ENCODE peak calls at places on chromosomes 3 and 15, in four cellular contexts. R is SK-MEL-5; L is RWPE1; P is CD8-positive, alpha-beta T cell. O is an unnamed sample.
A peak's percentile ranks its signal among the peaks of the same experiment; 100 is the strongest.

GRCh38 chr3:132432639-132433038 is 15.3 kb downstream of the DNAJC13 start:
- DNase-seq in R (peak; percentile 91), L (peak; percentile 75), P (no peak), O (peak; percentile 59)

GRCh38 chr15:77312523-77312922 is 107.4 kb downstream of the PEAK1 start:
- DNase-seq in R (no peak), L (no peak), P (no peak), O (peak; percentile 81)

GRCh38 chr3:61663728-61664492 is 102.5 kb downstream of the PTPRG start:
- DNase-seq in R (peak; percentile 7), L (peak; percentile 59), P (no peak), O (peak; percentile 98)

GRCh38 chr3:26347150-26347549 is 275.4 kb upstream of the LRRC3B start:
- DNase-seq in R (no peak), L (no peak), P (no peak), O (no peak)

GRCh38 chr3:13234664-13235063 is 161.4 kb upstream of the IQSEC1 start:
- DNase-seq in R (no peak), L (no peak), P (no peak), O (no peak)

GRCh38 chr3:48413611-48414010 is 16.3 kb downstream of the PLXNB1 start:
- DNase-seq in R (no peak), L (no peak), P (no peak), O (no peak)

GRCh38 chr15:28998511-28998910 is 112.7 kb downstream of the APBA2 start:
- DNase-seq in R (peak; percentile 28), L (no peak), P (no peak), O (no peak)

GRCh38 chr3:69509288-69509687 is 123.4 kb upstream of the FRMD4B start:
- DNase-seq in R (no peak), L (no peak), P (no peak), O (no peak)

GRCh38 chr3:119401069-119401468 is 62.3 kb downstream of the TMEM39A start:
- DNase-seq in R (no peak), L (no peak), P (no peak), O (no peak)

GRCh38 chr15:85557385-85557784 is 177.0 kb downstream of the AKAP13 start:
- DNase-seq in R (no peak), L (no peak), P (no peak), O (no peak)

GRCh38 chr15:40094156-40094555 is 14.5 kb downstream of the BMF start:
- DNase-seq in R (no peak), L (no peak), P (no peak), O (no peak)

GRCh38 chr3:116153174-116153573 is 292.1 kb downstream of the LSAMP start:
- DNase-seq in R (peak; percentile 46), L (no peak), P (no peak), O (no peak)

GRCh38 chr3:156750191-156750873 is 75.8 kb upstream of the LEKR1 start:
- DNase-seq in R (no peak), L (no peak), P (no peak), O (no peak)

O was measured in HFF-Myc.